ENCODE peak calls at places on chromosome 20, in eight cellular contexts. N, K, T, U, G, Z, R and D are unnamed samples. For H3K4me1, the result is how much of the 10 kb centered on the place peaks cover.

GRCh38 chr20:36585410-36586125 is 12.2 kb downstream of the TGIF2 start:
- DNase-seq in N (no peak), K (peak), T (no peak), U (no peak), G (no peak), Z (no peak), R (no peak), D (no peak)

GRCh38 chr20:45781391-45781931 is 10.2 kb downstream of the WFDC3 start:
- DNase-seq in N (no peak), K (no peak), T (no peak), U (no peak), G (no peak), Z (no peak), R (no peak), D (no peak)

GRCh38 chr20:37735541-37735940 is 41.7 kb downstream of the CTNNBL1 start:
- DNase-seq in N (no peak), K (no peak), T (no peak), U (no peak), G (no peak), Z (no peak), R (no peak), D (no peak)

GRCh38 chr20:62025832-62026563 is 39.7 kb downstream of the TAF4 start:
- DNase-seq in N (no peak), K (no peak), T (no peak), U (no peak), G (peak), Z (no peak), R (no peak), D (peak)

GRCh38 chr20:39342463-39342862 is 380.3 kb downstream of the DHX35 start:
- DNase-seq in N (no peak), K (no peak), T (no peak), U (no peak), G (no peak), Z (peak), R (no peak), D (no peak)

GRCh38 chr20:53576195-53576580 is 17.5 kb downstream of the ZNF217 start:
- DNase-seq in N (no peak), K (no peak), T (no peak), U (no peak), G (no peak), Z (no peak), R (peak), D (no peak)

GRCh38 chr20:10665027-10665561 is 8.7 kb downstream of the JAG1 start:
- DNase-seq in N (no peak), K (no peak), T (no peak), U (no peak), G (peak), Z (no peak), R (no peak), D (no peak)

GRCh38 chr20:47761478-47762047 is 23.7 kb downstream of the SULF2 start:
- DNase-seq in N (no peak), K (peak), T (no peak), U (no peak), G (no peak), Z (peak), R (no peak), D (no peak)

GRCh38 chr20:10509411-10509810 is 74.3 kb downstream of the SLX4IP start:
- DNase-seq in N (no peak), K (no peak), T (no peak), U (no peak), G (no peak), Z (no peak), R (no peak), D (no peak)

GRCh38 chr20:63744574-63745423 is 5.2 kb downstream of the SLC2A4RG start:
- DNase-seq in N (no peak), K (no peak), T (no peak), U (no peak), G (no peak), Z (no peak), R (no peak), D (no peak)

GRCh38 chr20:62823688-62824475 is 7.0 kb downstream of the COL9A3 start:
- DNase-seq in N (peak), K (peak), T (no peak), U (peak), G (no peak), Z (no peak), R (no peak), D (no peak)

GRCh38 chr20:5203380-5203779 is 76.6 kb downstream of the CDS2 start:
- DNase-seq in N (no peak), K (no peak), T (no peak), U (no peak), G (no peak), Z (no peak), R (no peak), D (no peak)

GRCh38 chr20:53599910-53600632 is 6.4 kb upstream of the ZNF217 start:
- DNase-seq in N (no peak), K (no peak), T (no peak), U (no peak), G (no peak), Z (no peak), R (no peak), D (no peak)

GRCh38 chr20:59075934-59076508 is 33.4 kb upstream of the PRELID3B start:
- DNase-seq in N (no peak), K (no peak), T (no peak), U (no peak), G (no peak), Z (no peak), R (no peak), D (no peak)

GRCh38 chr20:22901164-22901563 is 133.9 kb upstream of the SSTR4 start:
- DNase-seq in N (no peak), K (no peak), T (no peak), U (no peak), G (no peak), Z (no peak), R (no peak), D (no peak)

GRCh38 chr20:45300961-45301360 is 5.7 kb upstream of the RBPJL start:
- DNase-seq in N (peak), K (peak), T (no peak), U (no peak), G (no peak), Z (peak), R (no peak), D (no peak)

GRCh38 chr20:62136283-62137091 is 6.7 kb downstream of the PSMA7 start:
- DNase-seq in N (peak), K (peak), T (peak), U (peak), G (peak), Z (peak), R (no peak), D (no peak)

GRCh38 chr20:43721429-43722152 is 5.2 kb downstream of the GTSF1L start:
- DNase-seq in N (no peak), K (peak), T (no peak), U (no peak), G (no peak), Z (no peak), R (no peak), D (no peak)

GRCh38 chr20:52972190-52972937 is at the start of gene TSHZ2:
- DNase-seq in N (peak), K (peak), T (no peak), U (peak), G (peak), Z (peak), R (peak), D (peak)

GRCh38 chr20:29756664-29757063 is 1500.8 kb upstream of the DEFB115 start:
- DNase-seq in N (no peak), K (no peak), T (no peak), U (no peak), G (no peak), Z (no peak), R (no peak), D (no peak)

GRCh38 chr20:32524871-32525501 is 60.1 kb downstream of the NOL4L start:
- DNase-seq in N (peak), K (no peak), T (no peak), U (peak), G (peak), Z (no peak), R (peak), D (peak)

GRCh38 chr20:57399587-57400261 is 8.5 kb downstream of the RBM38 start:
- DNase-seq in N (peak), K (no peak), T (no peak), U (peak), G (no peak), Z (peak), R (no peak), D (peak)

GRCh38 chr20:62699741-62700140 is 8.9 kb upstream of the NTSR1 start:
- DNase-seq in N (peak), K (no peak), T (no peak), U (peak), G (no peak), Z (no peak), R (no peak), D (no peak)

GRCh38 chr20:10412591-10413408 is 21.2 kb downstream of the MKKS start:
- DNase-seq in N (no peak), K (no peak), T (no peak), U (no peak), G (no peak), Z (no peak), R (no peak), D (no peak)

GRCh38 chr20:45037050-45037449 is 63.9 kb downstream of the KCNS1 start:
- DNase-seq in N (no peak), K (no peak), T (no peak), U (no peak), G (peak), Z (no peak), R (no peak), D (no peak)

GRCh38 chr20:63060057-63060991 is 53.6 kb upstream of the BHLHE23 start:
- DNase-seq in N (no peak), K (no peak), T (no peak), U (no peak), G (peak), Z (no peak), R (peak), D (no peak)

GRCh38 chr20:9040874-9041524 is 27.9 kb upstream of the PLCB4 start:
- DNase-seq in N (no peak), K (no peak), T (no peak), U (no peak), G (no peak), Z (no peak), R (no peak), D (no peak)

GRCh38 chr20:48196006-48196405 is 410.7 kb upstream of the SULF2 start:
- DNase-seq in N (no peak), K (no peak), T (no peak), U (no peak), G (no peak), Z (no peak), R (no peak), D (no peak)

GRCh38 chr20:51511861-51512619 is 30.5 kb downstream of the NFATC2 start:
- DNase-seq in N (no peak), K (no peak), T (no peak), U (no peak), G (no peak), Z (no peak), R (no peak), D (no peak)

GRCh38 chr20:21109144-21109543 is 3.0 kb upstream of the LINC00237 start:
- DNase-seq in N (no peak), K (no peak), T (no peak), U (no peak), G (no peak), Z (no peak), R (no peak), D (no peak)

GRCh38 chr20:44057698-44058675 is 129.0 kb downstream of the JPH2 start:
- DNase-seq in N (no peak), K (no peak), T (no peak), U (no peak), G (no peak), Z (no peak), R (no peak), D (no peak)

GRCh38 chr20:13325033-13325432 is 104.0 kb downstream of the ISM1 start:
- DNase-seq in N (no peak), K (peak), T (no peak), U (no peak), G (peak), Z (peak), R (no peak), D (no peak)

GRCh38 chr20:39574061-39574460 is 611.9 kb downstream of the DHX35 start:
- DNase-seq in N (no peak), K (no peak), T (no peak), U (no peak), G (no peak), Z (no peak), R (no peak), D (no peak)

GRCh38 chr20:58453391-58453790 is 61.8 kb downstream of the APCDD1L start:
- DNase-seq in N (no peak), K (no peak), T (no peak), U (no peak), G (no peak), Z (no peak), R (no peak), D (no peak)

GRCh38 chr20:25293910-25294458 is 46.1 kb downstream of the PYGB start:
- DNase-seq in N (no peak), K (no peak), T (no peak), U (no peak), G (no peak), Z (no peak), R (no peak), D (no peak)

GRCh38 chr20:49323622-49324238 is 45.9 kb upstream of the ZNFX1 start:
- DNase-seq in N (no peak), K (no peak), T (no peak), U (no peak), G (peak), Z (peak), R (no peak), D (no peak)

GRCh38 chr20:39050555-39050902 is 88.4 kb downstream of the DHX35 start:
- DNase-seq in N (no peak), K (no peak), T (no peak), U (no peak), G (no peak), Z (no peak), R (no peak), D (no peak)

GRCh38 chr20:15675813-15676484 is 897.3 kb downstream of the KIF16B start:
- DNase-seq in N (no peak), K (no peak), T (no peak), U (no peak), G (no peak), Z (no peak), R (no peak), D (no peak)

GRCh38 chr20:15673206-15673605 is 900.0 kb downstream of the KIF16B start:
- DNase-seq in N (no peak), K (no peak), T (no peak), U (no peak), G (no peak), Z (no peak), R (no peak), D (no peak)

GRCh38 chr20:15676815-15677214 is 896.4 kb downstream of the KIF16B start:
- DNase-seq in N (no peak), K (no peak), T (no peak), U (no peak), G (no peak), Z (no peak), R (no peak), D (no peak)

GRCh38 chr20:15675151-15675550 is 898.1 kb downstream of the KIF16B start:
- DNase-seq in N (no peak), K (no peak), T (no peak), U (no peak), G (no peak), Z (no peak), R (no peak), D (no peak)

DNA sequence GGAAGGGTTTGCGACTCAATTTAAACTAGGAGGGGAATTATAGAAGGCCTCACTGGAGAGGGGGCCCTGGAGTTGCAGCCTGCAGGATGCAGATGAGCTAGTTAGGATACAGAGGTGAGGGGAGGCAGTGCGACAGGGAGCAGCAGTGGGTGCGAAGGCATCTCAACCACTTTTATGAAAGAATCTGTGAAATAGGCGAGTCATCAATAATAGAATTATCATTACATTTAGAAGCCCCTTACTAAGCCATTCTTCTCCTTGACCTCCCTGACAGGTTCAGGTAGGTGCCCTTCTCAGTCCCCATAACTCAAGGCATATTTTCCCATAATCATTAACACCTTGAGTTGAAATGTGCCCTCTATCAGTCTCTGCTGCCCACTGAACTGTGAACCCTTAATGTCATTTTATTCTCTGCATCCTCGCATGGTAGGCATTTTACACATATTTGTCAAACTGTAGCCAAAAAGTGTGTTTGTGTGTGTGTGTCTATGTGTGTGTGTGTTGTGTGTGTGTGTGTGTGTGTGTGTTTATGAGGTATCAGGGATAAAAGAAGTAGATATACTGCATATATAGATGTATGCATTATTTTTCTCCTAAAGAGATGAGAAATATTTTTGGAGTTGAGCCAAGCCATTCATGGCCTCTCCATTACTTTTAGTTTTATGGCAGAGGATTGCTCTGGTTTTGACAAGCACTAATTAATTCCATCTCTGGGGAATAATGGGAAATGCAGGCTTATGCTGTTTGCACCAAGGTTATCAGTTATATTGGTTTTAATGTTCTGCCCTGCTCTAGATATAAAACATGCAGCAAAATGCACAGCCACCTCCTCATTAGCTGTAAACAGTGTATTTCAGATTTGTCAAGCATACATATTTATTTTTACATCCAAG is 898.7 kb downstream of the KIF16B start:
- DNase-seq in N (no peak), K (no peak), T (no peak), U (no peak), G (no peak), Z (no peak), R (no peak), D (no peak)
- H3K4me1 ChIP-seq in N (under half), K (under half), T (under half), U (under half), G (under half), Z (under half), R (under half), D (under half)

DNA sequence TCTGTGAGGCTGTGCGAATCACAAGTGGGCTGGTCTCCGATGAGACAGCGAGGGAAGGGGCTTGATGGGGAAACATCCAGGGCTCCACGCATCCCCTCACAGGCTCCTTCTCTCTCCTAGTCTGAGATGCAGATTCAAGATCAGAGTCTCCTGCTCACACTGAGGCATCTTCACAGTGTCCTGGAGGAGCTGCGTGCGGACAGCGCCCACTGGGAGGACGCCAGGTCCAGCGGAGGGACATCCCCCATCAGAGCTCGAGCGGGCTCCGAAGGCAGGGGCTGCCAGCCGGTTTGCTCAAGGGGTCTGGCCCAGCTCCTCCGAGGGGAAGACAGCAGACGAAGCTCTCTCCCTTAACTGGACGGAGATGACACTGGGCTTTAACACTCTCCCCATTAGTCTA is 3.5 kb downstream of the C20orf202 start:
- DNase-seq in N (peak), K (no peak), T (no peak), U (no peak), G (no peak), Z (no peak), R (no peak), D (peak)
- H3K4me3 ChIP-seq in N (no peak), K (no peak), T (no peak), U (no peak), G (no peak), Z (no peak), R (no peak), D (peak)

GRCh38 chr20:50438986-50439407 is 71.2 kb upstream of the PTPN1 start:
- DNase-seq in N (no peak), K (no peak), T (no peak), U (no peak), G (no peak), Z (no peak), R (no peak), D (no peak)

GRCh38 chr20:50434653-50435396 is 75.4 kb upstream of the PTPN1 start:
- DNase-seq in N (no peak), K (no peak), T (no peak), U (no peak), G (no peak), Z (no peak), R (no peak), D (no peak)

GRCh38 chr20:50436052-50436656 is 74.0 kb upstream of the PTPN1 start:
- DNase-seq in N (no peak), K (no peak), T (no peak), U (no peak), G (no peak), Z (no peak), R (no peak), D (no peak)

GRCh38 chr20:50435397-50436051 is 74.7 kb upstream of the PTPN1 start:
- DNase-seq in N (no peak), K (no peak), T (no peak), U (no peak), G (no peak), Z (no peak), R (no peak), D (no peak)

DNA sequence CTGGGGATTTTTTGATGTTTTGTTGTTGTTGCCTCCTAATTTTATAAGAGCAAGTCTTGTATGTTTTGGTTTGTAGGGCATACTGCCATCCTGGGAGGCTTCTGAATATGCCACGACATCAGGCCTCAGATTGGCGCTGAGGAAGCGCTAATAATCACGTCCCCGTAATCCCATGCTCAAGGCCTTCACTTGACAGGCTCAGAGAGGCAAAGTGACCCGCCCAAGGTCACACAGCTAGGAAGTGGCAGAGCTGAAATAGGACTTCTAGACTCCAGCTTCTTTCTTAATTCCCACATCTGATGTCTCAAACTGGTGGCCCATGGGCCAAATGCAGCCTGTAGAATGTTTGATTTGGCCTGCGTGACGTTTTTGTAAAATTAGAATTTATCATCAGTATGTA is 73.5 kb upstream of the PTPN1 start:
- DNase-seq in N (no peak), K (no peak), T (no peak), U (no peak), G (no peak), Z (no peak), R (no peak), D (no peak)
- H3K27ac ChIP-seq in N (no peak), K (no peak), T (no peak), U (no peak), G (peak), Z (no peak), R (no peak), D (no peak)

DNA sequence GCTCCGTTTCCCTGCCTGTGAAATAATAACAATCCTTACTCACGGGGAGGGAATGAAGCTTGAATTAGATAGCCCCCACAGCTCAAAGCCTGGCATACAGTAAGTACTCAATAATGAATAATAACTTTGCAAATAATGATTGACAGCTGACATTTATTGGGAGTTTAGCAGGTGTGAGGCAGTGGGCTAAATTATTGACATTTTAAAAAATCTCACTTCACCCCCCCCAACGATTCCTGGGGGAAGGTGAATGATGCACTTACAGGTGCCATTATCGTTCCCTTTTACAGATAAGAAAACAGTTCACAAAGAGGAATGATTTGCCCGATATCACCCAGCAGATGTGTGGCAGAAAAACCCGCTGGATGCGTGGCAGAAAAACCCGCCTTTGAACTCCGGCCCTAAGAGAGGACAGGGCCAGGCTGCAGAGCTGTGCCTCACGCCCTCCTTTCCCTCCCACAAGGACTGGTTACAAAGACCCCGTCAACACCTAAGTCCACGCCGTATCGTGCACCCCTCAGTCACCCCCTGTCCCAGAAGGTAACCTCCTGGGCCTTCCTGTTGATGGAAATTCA is 114.2 kb upstream of the PTPN1 start:
- DNase-seq in N (no peak), K (no peak), T (no peak), U (no peak), G (no peak), Z (no peak), R (no peak), D (no peak)
- H3K4me1 ChIP-seq in N (under half), K (under half), T (under half), U (under half), G (under half), Z (under half), R (under half), D (under half)